ENCODE peak calls at places on chromosome 10, in seven cellular contexts. L is GM12878, G is SK-N-SH, V is HCT116, N is H1, C is HepG2, W is K562. Q is an unnamed sample.
A peak's percentile ranks its signal among the peaks of the same experiment; 100 is the strongest.

GRCh38 chr10:132151286-132151950 is 35.3 kb upstream of the DPYSL4 start:
- DNase-seq in C (no peak), L (no peak), V (no peak), W (no peak), G (no peak), N (no peak), Q (no peak)

GRCh38 chr10:129950651-129951050 is 13.4 kb downstream of the EBF3 start:
- DNase-seq in V (no peak), C (no peak), G (no peak), L (no peak), N (no peak), W (no peak), Q (no peak)

GRCh38 chr10:70300908-70301597 is 17.2 kb upstream of the NPFFR1 start:
- DNase-seq in L (no peak), W (no peak), G (no peak), N (no peak), V (no peak), C (no peak), Q (no peak)

GRCh38 chr10:52128056-52128683 is 185.9 kb upstream of the DKK1 start:
- DNase-seq in G (no peak), N (no peak), L (no peak), C (no peak), W (no peak), V (no peak), Q (no peak)

GRCh38 chr10:16828114-16828568 is 10.9 kb upstream of the RSU1 start:
- DNase-seq in G (peak; percentile 27), N (peak; percentile 69), V (peak; percentile 83), W (peak; percentile 24), L (peak; percentile 48), C (peak; percentile 69), Q (peak; percentile 19)

GRCh38 chr10:17123062-17123661 is 6.4 kb downstream of the CUBN start:
- DNase-seq in N (no peak), L (no peak), V (no peak), W (no peak), C (no peak), G (no peak), Q (no peak)

GRCh38 chr10:46233101-46233500 is 53.7 kb upstream of the ANTXRL start:
- DNase-seq in V (no peak), G (no peak), N (peak; percentile 31), C (no peak), L (no peak), W (no peak), Q (no peak)

GRCh38 chr10:43049081-43049551 is 27.8 kb upstream of the RET start:
- DNase-seq in V (no peak), N (no peak), G (peak; percentile 8), C (no peak), L (no peak), W (no peak), Q (no peak)

GRCh38 chr10:19952611-19953010 is 136.4 kb downstream of the PLXDC2 start:
- DNase-seq in G (no peak), C (no peak), L (no peak), N (no peak), W (no peak), V (no peak), Q (no peak)

GRCh38 chr10:104317195-104318095 is 20.8 kb downstream of the ITPRIP start:
- DNase-seq in V (no peak), G (no peak), W (no peak), C (no peak), N (no peak), L (no peak), Q (no peak)

GRCh38 chr10:88680958-88681357 is 16.7 kb downstream of the LIPF start:
- DNase-seq in G (no peak), N (no peak), V (no peak), W (no peak), C (no peak), L (no peak), Q (no peak)

GRCh38 chr10:112078003-112078402 is 105.6 kb downstream of the GPAM start:
- DNase-seq in V (no peak), L (no peak), G (no peak), N (no peak), W (no peak), C (no peak), Q (no peak)

GRCh38 chr10:88897019-88897853 is 17.2 kb downstream of the STAMBPL1 start:
- DNase-seq in G (no peak), L (no peak), C (peak; percentile 44), W (no peak), V (peak; percentile 65), N (no peak), Q (no peak)

GRCh38 chr10:88991161-88991899 is 732 bp downstream of the FAS start:
- DNase-seq in W (peak; percentile 12), V (peak; percentile 35), G (peak; percentile 74), L (no peak), C (peak; percentile 54), N (peak; percentile 50), Q (peak; percentile 59)

GRCh38 chr10:17086865-17087264 is 42.7 kb downstream of the CUBN start:
- DNase-seq in W (no peak), N (no peak), V (no peak), G (no peak), C (no peak), L (no peak), Q (no peak)

GRCh38 chr10:110279062-110279986 is 25.4 kb downstream of the SMNDC1 start:
- DNase-seq in L (peak; percentile 28), G (peak; percentile 54), V (peak; percentile 54), N (no peak), W (peak; percentile 12), C (peak; percentile 65), Q (no peak)

GRCh38 chr10:118793545-118793944 is 38.8 kb upstream of the CACUL1 start:
- DNase-seq in N (no peak), G (no peak), C (no peak), W (no peak), L (no peak), V (no peak), Q (no peak)

GRCh38 chr10:3681642-3682554 is 103.1 kb downstream of the KLF6 start:
- DNase-seq in V (no peak), C (no peak), G (no peak), L (no peak), W (no peak), N (no peak), Q (no peak)

GRCh38 chr10:84987039-84987438 is 658.6 kb downstream of the CCSER2 start:
- DNase-seq in G (no peak), C (no peak), W (no peak), V (no peak), L (no peak), N (no peak), Q (no peak)

GRCh38 chr10:88553116-88553752 is 29.9 kb downstream of the RNLS start:
- DNase-seq in W (peak; percentile 5), G (peak; percentile 48), L (peak; percentile 45), C (peak; percentile 21), V (peak; percentile 54), N (no peak), Q (peak; percentile 33)

GRCh38 chr10:16816142-16816541 is 1.1 kb downstream of the RSU1 start:
- DNase-seq in G (peak; percentile 9), W (peak; percentile 18), L (no peak), V (no peak), N (no peak), C (no peak), Q (no peak)

GRCh38 chr10:113103131-113103830 is 153.2 kb downstream of the TCF7L2 start:
- DNase-seq in G (no peak), W (no peak), N (peak; percentile 31), C (no peak), L (no peak), V (no peak), Q (no peak)

GRCh38 chr10:26621889-26622681 is 75.4 kb upstream of the PDSS1 start:
- DNase-seq in N (peak; percentile 62), C (no peak), L (no peak), V (no peak), W (no peak), G (peak; percentile 56), Q (no peak)

GRCh38 chr10:23918090-23918704 is 290.7 kb upstream of the KIAA1217 start:
- DNase-seq in L (no peak), N (no peak), C (no peak), W (no peak), G (no peak), V (no peak), Q (no peak)

GRCh38 chr10:15280974-15281373 is 90.1 kb downstream of the FAM171A1 start:
- DNase-seq in L (no peak), G (no peak), W (no peak), C (no peak), N (no peak), V (no peak), Q (no peak)

DNA sequence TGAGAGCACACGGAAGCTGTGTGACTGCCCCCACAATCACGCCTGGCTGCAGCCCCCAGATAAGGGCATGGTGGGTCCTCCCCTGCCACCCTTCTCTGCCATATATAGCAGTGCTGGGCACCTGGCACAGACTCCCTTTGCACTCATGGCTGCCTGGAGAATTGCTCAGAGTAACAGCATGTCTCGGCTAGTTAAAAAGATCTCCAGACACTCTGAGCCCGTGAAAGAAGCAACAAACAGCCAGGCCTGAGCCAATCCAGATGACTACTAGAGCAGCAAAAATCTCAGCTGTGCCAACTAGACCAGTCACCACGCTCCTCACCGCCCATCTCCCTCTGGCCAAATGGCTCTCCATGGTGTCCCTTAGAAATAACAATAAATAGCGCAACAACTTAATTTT is 71.3 kb downstream of the PARD3 start:
- DNase-seq in W (no peak), G (peak; percentile 69), V (no peak), C (no peak), L (no peak), N (no peak), Q (no peak)
- TF ChIP-seq JUND in W (no peak), G (peak; percentile 32), V (no peak), C (no peak), L (no peak), N (no peak), Q (no peak)

GRCh38 chr10:49608166-49608758 is 1.8 kb upstream of the SLC18A3 start:
- DNase-seq in V (no peak), L (no peak), W (no peak), G (no peak), C (no peak), N (no peak), Q (no peak)
- TF ChIP-seq JUND in V (no peak), L (no peak), W (no peak), G (no peak), C (no peak), N (no peak), Q (no peak)

GRCh38 chr10:22501863-22502262 is 156.6 kb downstream of the SPAG6 start:
- DNase-seq in N (no peak), C (no peak), W (no peak), G (no peak), V (no peak), L (no peak), Q (no peak)

GRCh38 chr10:22501412-22501811 is 156.1 kb downstream of the SPAG6 start:
- DNase-seq in V (no peak), L (no peak), C (no peak), N (no peak), W (no peak), G (no peak), Q (no peak)

GRCh38 chr10:22504766-22505165 is 159.5 kb downstream of the SPAG6 start:
- DNase-seq in L (no peak), C (no peak), V (no peak), N (no peak), W (no peak), G (no peak), Q (no peak)

GRCh38 chr10:22503315-22504090 is 158.2 kb downstream of the SPAG6 start:
- DNase-seq in G (no peak), C (no peak), V (no peak), L (no peak), N (no peak), W (peak; percentile 25), Q (peak; percentile 20)

GRCh38 chr10:22500567-22501369 is 155.5 kb downstream of the SPAG6 start:
- DNase-seq in N (no peak), W (no peak), V (no peak), G (peak; percentile 57), C (no peak), L (no peak), Q (no peak)
- TF ChIP-seq JUND in N (no peak), W (no peak), V (no peak), G (no peak), C (no peak), L (no peak), Q (no peak)

GRCh38 chr10:82814635-82815034 is 939.6 kb downstream of the NRG3 start:
- DNase-seq in G (no peak), N (no peak), C (no peak), V (no peak), L (no peak), W (no peak), Q (no peak)
- TF ChIP-seq JUND in G (no peak), N (no peak), C (no peak), V (no peak), L (no peak), W (no peak), Q (no peak)

Q was measured in T47D.